ENCODE peak calls at places on chromosomes 12 and 14, in ten cellular contexts. Q, X, N, M, L, P, H, R, Z and F are unnamed samples.

GRCh38 chr14:36295642-36296627 is 24.5 kb downstream of the MBIP start:
- DNase-seq in X (no peak), Q (no peak), H (no peak), R (no peak), M (no peak), L (no peak), N (no peak), P (no peak), Z (no peak), F (no peak)

GRCh38 chr14:51442513-51443175 is 202.6 kb downstream of the TMX1 start:
- DNase-seq in P (no peak), N (peak; percentile 50), R (peak; percentile 98), L (no peak), X (no peak), M (no peak), Q (no peak), Z (no peak), H (peak; percentile 78), F (no peak)

GRCh38 chr14:102471921-102472814 is 37.4 kb downstream of the ANKRD9 start:
- DNase-seq in Z (no peak), R (no peak), N (no peak), X (no peak), L (no peak), P (no peak), H (no peak), Q (no peak), M (no peak), F (no peak)

GRCh38 chr12:55724226-55724939 is 4.2 kb downstream of the RDH5 start:
- DNase-seq in N (peak; percentile 61), P (no peak), H (no peak), X (no peak), R (peak; percentile 38), L (no peak), M (no peak), Q (peak; percentile 70), Z (no peak), F (peak; percentile 85)

GRCh38 chr14:69696633-69697557 is 70.0 kb upstream of the SRSF5 start:
- DNase-seq in N (no peak), Q (peak; percentile 35), H (no peak), R (peak; percentile 32), L (no peak), M (no peak), P (no peak), Z (no peak), X (no peak), F (no peak)

GRCh38 chr12:95004610-95005009 is 1.1 kb upstream of the NDUFA12 start:
- DNase-seq in Q (no peak), P (no peak), X (no peak), Z (peak; percentile 69), L (no peak), R (no peak), M (no peak), N (no peak), H (no peak), F (no peak)

GRCh38 chr14:45902241-45902640 is 649.2 kb upstream of the MIS18BP1 start:
- DNase-seq in X (no peak), Z (no peak), N (no peak), L (no peak), H (no peak), M (no peak), R (no peak), Q (no peak), P (no peak), F (no peak)

GRCh38 chr12:78683626-78684025 is 180.9 kb upstream of the SYT1 start:
- DNase-seq in Z (no peak), H (no peak), P (no peak), Q (no peak), N (no peak), X (no peak), M (no peak), L (no peak), R (no peak), F (no peak)

GRCh38 chr14:64704743-64705405 is 650 bp downstream of the PLEKHG3 start:
- DNase-seq in Z (no peak), N (no peak), R (no peak), Q (peak; percentile 74), X (peak; percentile 30), H (no peak), P (no peak), M (no peak), L (peak; percentile 22), F (peak; percentile 48)

GRCh38 chr14:52279405-52279804 is 11.9 kb downstream of the PTGDR start:
- DNase-seq in N (no peak), M (no peak), H (peak; percentile 46), P (peak; percentile 20), X (no peak), R (peak; percentile 74), L (no peak), Z (peak; percentile 53), Q (no peak), F (no peak)

GRCh38 chr12:81085832-81086231 is 8.0 kb downstream of the ACSS3 start:
- DNase-seq in H (no peak), X (no peak), R (no peak), Q (no peak), M (no peak), N (no peak), Z (no peak), L (no peak), P (no peak), F (no peak)

GRCh38 chr12:81086342-81086741 is 8.5 kb downstream of the ACSS3 start:
- DNase-seq in Z (no peak), Q (no peak), X (no peak), R (no peak), L (no peak), N (no peak), M (no peak), P (no peak), H (no peak), F (no peak)

GRCh38 chr12:81092053-81092452 is 14.2 kb downstream of the ACSS3 start:
- DNase-seq in L (no peak), Q (no peak), M (no peak), R (no peak), N (no peak), P (no peak), Z (no peak), H (no peak), X (no peak), F (no peak)

GRCh38 chr12:81088221-81088620 is 10.3 kb downstream of the ACSS3 start:
- DNase-seq in R (no peak), X (no peak), M (no peak), H (no peak), N (no peak), L (no peak), Q (no peak), Z (no peak), P (no peak), F (no peak)

DNA sequence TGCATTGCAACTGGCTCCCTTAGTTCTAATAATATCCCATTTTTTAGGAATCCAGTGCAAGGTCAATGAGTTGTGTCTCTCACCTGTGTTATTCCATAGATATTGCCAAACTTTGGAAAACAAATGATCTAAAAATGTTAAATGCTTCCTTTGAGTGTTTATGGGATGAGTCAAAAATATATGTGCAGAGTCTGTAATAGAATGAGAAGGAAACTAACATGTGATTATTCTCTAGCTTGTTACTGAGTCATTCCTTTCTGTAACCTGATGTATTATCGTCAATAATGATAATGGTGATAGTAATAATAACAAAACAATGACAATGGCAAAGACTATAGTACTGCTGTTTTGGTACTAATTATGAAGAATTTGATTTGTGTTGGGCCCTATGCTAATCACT is 11.5 kb downstream of the ACSS3 start:
- DNase-seq in M (no peak), N (no peak), Z (no peak), R (peak; percentile 18), H (no peak), P (no peak), X (no peak), Q (no peak), L (no peak), F (no peak)
- TF ChIP-seq CTCF in M (no peak), N (no peak), Z (no peak), R (no peak), H (no peak), P (no peak), X (no peak), Q (no peak), L (no peak), F (no peak)

DNA sequence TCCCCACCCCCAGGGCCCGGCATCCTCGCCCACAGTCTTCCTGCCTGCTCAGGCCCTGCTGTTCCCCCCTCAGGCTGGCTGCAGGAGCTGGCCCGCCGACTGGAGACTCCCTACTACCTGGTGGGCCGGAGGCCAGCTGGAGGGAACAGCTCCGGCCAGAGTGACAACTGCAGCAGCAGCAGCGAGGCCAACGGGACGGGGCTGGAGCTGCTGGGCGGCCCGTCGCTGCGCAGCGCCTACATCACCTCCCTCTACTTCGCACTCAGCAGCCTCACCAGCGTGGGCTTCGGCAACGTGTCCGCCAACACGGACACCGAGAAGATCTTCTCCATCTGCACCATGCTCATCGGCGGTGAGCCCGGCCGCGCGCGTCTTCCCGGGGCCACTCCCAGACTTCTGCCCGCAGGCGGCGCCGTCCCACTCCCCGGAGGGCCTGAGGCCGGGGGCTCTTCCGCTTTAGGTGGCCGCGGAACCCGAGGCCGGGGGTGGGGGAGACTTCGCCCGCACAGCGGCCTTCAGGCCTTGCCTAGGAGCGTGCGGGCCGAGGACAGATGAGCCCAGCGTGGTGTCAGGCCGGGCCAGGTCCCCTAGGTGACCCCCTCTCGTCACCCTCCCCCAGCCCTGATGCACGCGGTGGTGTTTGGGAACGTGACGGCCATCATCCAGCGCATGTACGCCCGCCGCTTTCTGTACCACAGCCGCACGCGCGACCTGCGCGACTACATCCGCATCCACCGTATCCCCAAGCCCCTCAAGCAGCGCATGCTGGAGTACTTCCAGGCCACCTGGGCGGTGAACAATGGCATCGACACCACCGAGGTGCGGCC is 10.2 kb downstream of the KCNH3 start:
- DNase-seq in L (peak; percentile 53), Z (no peak), N (no peak), X (no peak), Q (peak; percentile 44), H (no peak), M (no peak), R (no peak), P (no peak), F (peak; percentile 31)
- TF ChIP-seq CTCF in L (no peak), Z (no peak), N (no peak), X (peak; percentile 47), Q (peak; percentile 40), H (no peak), M (peak; percentile 39), R (no peak), P (peak; percentile 51), F (peak; percentile 20)

DNA sequence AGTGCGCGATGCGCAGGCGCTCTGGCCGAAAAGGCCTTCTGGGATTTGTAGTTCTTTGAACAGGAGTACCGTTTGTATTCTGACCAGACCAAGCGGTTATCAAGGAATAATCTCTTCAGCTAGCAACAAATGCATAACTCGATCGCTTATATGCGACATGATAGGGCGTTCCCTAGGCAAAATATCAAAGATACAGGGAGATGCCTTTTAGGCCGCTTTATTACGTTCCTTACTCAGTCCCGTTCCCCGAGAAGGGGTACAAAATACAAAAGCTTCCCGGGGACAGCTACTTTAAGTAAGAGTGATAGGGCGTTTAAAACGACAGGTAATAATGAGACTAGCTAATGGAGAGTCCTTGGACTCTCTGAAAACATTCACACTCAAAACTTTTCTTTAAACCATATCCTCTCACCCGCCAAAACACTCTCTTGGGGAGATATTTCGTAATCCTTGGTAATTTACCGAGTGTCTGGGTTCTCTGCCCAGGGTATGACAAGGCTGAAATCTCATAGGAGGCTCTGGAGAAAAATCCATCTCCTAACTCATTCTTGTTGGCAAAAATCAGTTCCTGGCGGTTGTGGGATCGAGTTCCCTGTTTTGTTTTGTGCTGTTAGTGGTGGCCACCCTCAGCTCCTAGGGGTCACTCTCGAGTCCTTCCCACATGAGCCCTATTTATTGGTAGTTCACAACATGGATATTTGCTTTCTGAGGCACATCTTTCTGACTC is 412 bp upstream of the SNW1 start:
- DNase-seq in P (peak; percentile 36), X (no peak), N (peak; percentile 61), Z (no peak), H (peak; percentile 8), R (peak; percentile 24), M (no peak), Q (peak; percentile 16), L (no peak), F (peak; percentile 69)
- TF ChIP-seq CTCF in P (peak; percentile 16), X (peak; percentile 28), N (no peak), Z (no peak), H (peak; percentile 39), R (peak; percentile 4), M (no peak), Q (no peak), L (peak; percentile 25), F (no peak)

GRCh38 chr12:6570264-6570887 is 2.3 kb upstream of the NOP2 start:
- DNase-seq in M (no peak), R (no peak), H (peak; percentile 30), N (peak; percentile 47), Q (peak; percentile 46), Z (no peak), L (peak; percentile 53), X (peak; percentile 56), P (no peak), F (peak; percentile 57)
- TF ChIP-seq CTCF in M (no peak), R (peak; percentile 27), H (peak; percentile 54), N (no peak), Q (no peak), Z (peak; percentile 78), L (peak; percentile 73), X (peak; percentile 66), P (peak; percentile 18), F (peak; percentile 21)